ENCODE peak calls at places on chromosomes 12 and 14, in nine cellular contexts. K, Y, T, O, D, H, U, P and G are unnamed samples.

GRCh38 chr14:68245146-68246073 is 425.8 kb downstream of the RAD51B start:
- DNase-seq in H (no peak), P (no peak), K (no peak), U (peak; percentile 39), D (no peak), O (no peak), T (no peak), Y (no peak), G (no peak)

GRCh38 chr14:20823859-20824258 is 21.2 kb upstream of the RNASE1 start:
- DNase-seq in O (no peak), K (no peak), Y (no peak), D (no peak), H (no peak), T (no peak), P (no peak), U (no peak), G (no peak)

GRCh38 chr12:122499991-122500684 is 594 bp downstream of the ZCCHC8 start:
- DNase-seq in Y (peak; percentile 65), T (peak; percentile 43), U (peak; percentile 53), K (no peak), D (peak; percentile 45), H (peak; percentile 32), P (peak; percentile 47), O (peak; percentile 54), G (peak; percentile 37)

GRCh38 chr12:104866286-104866685 is 91.8 kb downstream of the SLC41A2 start:
- DNase-seq in T (no peak), O (no peak), D (peak; percentile 44), Y (peak; percentile 72), K (no peak), H (no peak), U (no peak), P (no peak), G (peak; percentile 64)

GRCh38 chr12:1660304-1661187 is 30.3 kb upstream of the ADIPOR2 start:
- DNase-seq in Y (no peak), K (peak; percentile 67), P (peak; percentile 75), D (peak; percentile 67), T (peak; percentile 88), H (no peak), O (peak; percentile 96), U (peak; percentile 84), G (no peak)

GRCh38 chr14:56334458-56334857 is 216.2 kb downstream of the PELI2 start:
- DNase-seq in K (no peak), O (no peak), U (no peak), P (no peak), Y (no peak), D (no peak), T (no peak), H (no peak), G (no peak)

GRCh38 chr14:22488522-22489246 is 100.3 kb downstream of the DAD1 start:
- DNase-seq in T (no peak), K (no peak), U (no peak), D (no peak), H (no peak), O (no peak), Y (no peak), P (no peak), G (no peak)

GRCh38 chr12:78385541-78385940 is 479.0 kb upstream of the SYT1 start:
- DNase-seq in T (no peak), U (no peak), P (no peak), H (no peak), Y (peak; percentile 23), O (no peak), K (no peak), D (no peak), G (no peak)

GRCh38 chr14:87306770-87307169 is 686.2 kb downstream of the GALC start:
- DNase-seq in K (no peak), D (no peak), H (no peak), P (no peak), Y (no peak), U (no peak), T (no peak), O (no peak), G (no peak)

GRCh38 chr14:72715215-72715909 is 178.5 kb downstream of the DPF3 start:
- DNase-seq in U (no peak), D (no peak), Y (no peak), H (no peak), K (no peak), O (no peak), P (peak; percentile 14), T (no peak), G (no peak)

GRCh38 chr12:130335517-130336392 is 1.9 kb upstream of the PIWIL1 start:
- DNase-seq in K (peak; percentile 63), O (no peak), U (peak; percentile 88), D (no peak), T (peak; percentile 59), P (peak; percentile 16), H (peak; percentile 44), Y (peak; percentile 53), G (peak; percentile 62)

GRCh38 chr12:50488801-50489200 is 16.0 kb upstream of the DIP2B start:
- DNase-seq in U (no peak), H (no peak), O (no peak), T (no peak), D (no peak), K (no peak), P (no peak), Y (no peak), G (no peak)

GRCh38 chr12:124026755-124027745 is 54.0 kb downstream of the ZNF664 start:
- DNase-seq in P (no peak), D (no peak), U (no peak), Y (peak; percentile 42), H (no peak), T (no peak), O (no peak), K (no peak), G (no peak)

GRCh38 chr12:120539303-120539702 is 5.1 kb downstream of the RNF10 start:
- DNase-seq in T (no peak), O (no peak), U (no peak), P (no peak), Y (peak; percentile 67), K (no peak), D (no peak), H (no peak), G (no peak)

GRCh38 chr14:35927727-35928126 is 101.6 kb downstream of the BRMS1L start:
- DNase-seq in U (no peak), O (no peak), Y (no peak), P (no peak), D (no peak), T (no peak), H (no peak), K (no peak), G (no peak)

GRCh38 chr12:108510836-108511235 is 4.2 kb upstream of the FICD start:
- DNase-seq in D (no peak), O (no peak), P (no peak), Y (no peak), U (no peak), T (no peak), H (no peak), K (no peak), G (no peak)

GRCh38 chr12:68180792-68181744 is 21.5 kb upstream of the IFNG start:
- DNase-seq in U (no peak), D (no peak), O (no peak), P (no peak), T (no peak), Y (peak; percentile 3), K (no peak), H (no peak), G (no peak)

GRCh38 chr12:76863005-76863670 is 15.7 kb downstream of the CSRP2 start:
- DNase-seq in H (no peak), T (no peak), K (no peak), Y (peak; percentile 98), P (no peak), D (no peak), U (no peak), O (no peak), G (no peak)

GRCh38 chr14:74509587-74510210 is 16.1 kb downstream of the ISCA2 start:
- DNase-seq in T (no peak), H (no peak), U (no peak), O (no peak), D (peak; percentile 10), P (no peak), K (no peak), Y (no peak), G (no peak)

GRCh38 chr12:89731614-89732013 is 23.0 kb upstream of the ATP2B1 start:
- DNase-seq in D (peak; percentile 50), K (no peak), Y (peak; percentile 84), O (no peak), U (peak; percentile 18), T (peak; percentile 62), P (no peak), H (no peak), G (no peak)

GRCh38 chr14:103188691-103189480 is 65.6 kb downstream of the TNFAIP2 start:
- DNase-seq in P (no peak), U (no peak), D (no peak), O (peak; percentile 37), K (no peak), H (peak; percentile 46), T (no peak), Y (peak; percentile 29), G (no peak)

GRCh38 chr12:96047621-96048211 is 12.3 kb upstream of the LTA4H start:
- DNase-seq in K (no peak), Y (peak; percentile 59), O (peak; percentile 48), H (no peak), T (no peak), U (peak; percentile 29), D (peak; percentile 37), P (no peak), G (peak; percentile 42)

GRCh38 chr14:31122098-31122611 is 85.4 kb downstream of the HECTD1 start:
- DNase-seq in D (no peak), K (no peak), P (no peak), Y (peak; percentile 51), T (no peak), H (no peak), U (no peak), O (no peak), G (no peak)

GRCh38 chr12:47943492-47944359 is 19.7 kb upstream of the TMEM106C start:
- DNase-seq in Y (no peak), H (no peak), P (no peak), U (no peak), O (no peak), K (no peak), T (no peak), D (no peak), G (no peak)

GRCh38 chr14:43041207-43041606 is 1434.5 kb downstream of the LRFN5 start:
- DNase-seq in D (no peak), H (no peak), O (no peak), Y (no peak), P (no peak), T (no peak), K (no peak), U (no peak), G (no peak)

GRCh38 chr12:113359133-113359938 is 949 bp downstream of the PLBD2 start:
- DNase-seq in K (peak; percentile 75), D (peak; percentile 60), O (no peak), H (no peak), U (peak; percentile 39), Y (peak; percentile 69), T (peak; percentile 30), P (peak; percentile 64), G (no peak)

GRCh38 chr14:32702571-32702970 is 236.1 kb upstream of the NPAS3 start:
- DNase-seq in O (no peak), D (peak; percentile 68), Y (peak; percentile 40), K (peak; percentile 72), P (peak; percentile 56), U (peak; percentile 34), T (peak; percentile 31), H (no peak), G (no peak)

GRCh38 chr12:126781593-126781992 is 1485.4 kb upstream of the TMEM132C start:
- DNase-seq in U (no peak), P (no peak), K (no peak), T (no peak), O (no peak), D (no peak), Y (no peak), H (no peak), G (no peak)

GRCh38 chr14:103451401-103451800 is 66.2 kb downstream of the MARK3 start:
- DNase-seq in K (no peak), T (no peak), U (no peak), P (no peak), Y (no peak), D (no peak), H (no peak), O (no peak), G (no peak)

GRCh38 chr12:116434155-116435065 is 124.8 kb upstream of the MAP1LC3B2 start:
- DNase-seq in P (peak; percentile 30), K (no peak), U (peak; percentile 85), O (peak; percentile 75), Y (peak; percentile 95), H (no peak), D (peak; percentile 92), T (peak; percentile 86), G (peak; percentile 68)

GRCh38 chr14:37992489-37992888 is 215.2 kb upstream of the SSTR1 start:
- DNase-seq in P (no peak), T (no peak), Y (no peak), O (no peak), H (no peak), U (no peak), K (no peak), D (no peak), G (no peak)